ENCODE peak calls at places on chromosome 20, in seven cellular contexts. R, J, V, H, M, P and T are unnamed samples.
A peak's percentile ranks its signal among the peaks of the same experiment; 100 is the strongest.

GRCh38 chr20:36854343-36855240 is 21.3 kb upstream of the TLDC2 start:
- DNase-seq in V (no peak), R (no peak), J (peak; percentile 28), M (no peak), H (no peak), P (no peak), T (no peak)

GRCh38 chr20:23080521-23080920 is 5.6 kb downstream of the CD93 start:
- DNase-seq in R (no peak), M (no peak), J (no peak), V (no peak), H (no peak), P (no peak), T (no peak)

GRCh38 chr20:45378191-45378590 is at the start of gene TP53TG5:
- DNase-seq in V (no peak), R (no peak), H (no peak), M (no peak), J (no peak), P (no peak), T (peak; percentile 77)

GRCh38 chr20:1396702-1397101 is 3.8 kb upstream of the FKBP1A start:
- DNase-seq in J (no peak), P (no peak), H (no peak), R (no peak), M (no peak), V (no peak), T (no peak)

GRCh38 chr20:17985388-17986018 is 16.7 kb downstream of the MGME1 start:
- DNase-seq in P (peak; percentile 51), M (no peak), R (no peak), V (no peak), J (no peak), H (no peak), T (no peak)

GRCh38 chr20:25346349-25346748 is 44.3 kb downstream of the ABHD12 start:
- DNase-seq in J (no peak), M (no peak), R (no peak), H (no peak), V (no peak), P (no peak), T (no peak)

GRCh38 chr20:51022803-51023616 is at the start of gene KCNG1:
- DNase-seq in H (peak; percentile 78), P (peak; percentile 47), M (peak; percentile 87), R (peak; percentile 86), J (peak; percentile 75), V (peak; percentile 56), T (peak; percentile 93)

GRCh38 chr20:23114018-23114417 is 27.9 kb upstream of the CD93 start:
- DNase-seq in P (no peak), J (no peak), H (no peak), M (no peak), V (no peak), R (no peak), T (no peak)

GRCh38 chr20:11432407-11432806 is 485.3 kb upstream of the BTBD3 start:
- DNase-seq in R (no peak), P (no peak), J (peak; percentile 95), H (no peak), M (peak; percentile 46), V (no peak), T (no peak)

GRCh38 chr20:10554285-10554684 is 119.2 kb downstream of the SLX4IP start:
- DNase-seq in V (no peak), M (no peak), J (no peak), H (no peak), R (no peak), P (no peak), T (no peak)

GRCh38 chr20:50734730-50735679 is 3.6 kb downstream of the PARD6B start:
- DNase-seq in H (no peak), V (no peak), J (no peak), R (no peak), M (no peak), P (no peak), T (no peak)

GRCh38 chr20:403582-403957 is 4.5 kb upstream of the RBCK1 start:
- DNase-seq in R (no peak), M (no peak), V (no peak), J (no peak), P (no peak), H (no peak), T (no peak)

GRCh38 chr20:35568645-35569044 is 26.8 kb downstream of the ERGIC3 start:
- DNase-seq in P (no peak), J (no peak), R (peak; percentile 69), H (no peak), M (no peak), V (no peak), T (peak; percentile 73)

GRCh38 chr20:48294942-48295341 is 509.7 kb upstream of the SULF2 start:
- DNase-seq in V (no peak), M (peak; percentile 28), J (no peak), R (no peak), H (peak; percentile 31), P (no peak), T (peak; percentile 67)

GRCh38 chr20:32382102-32382950 is 24.2 kb downstream of the ASXL1 start:
- DNase-seq in M (no peak), V (no peak), H (no peak), R (no peak), J (no peak), P (no peak), T (no peak)

GRCh38 chr20:32386091-32386490 is 28.0 kb downstream of the ASXL1 start:
- DNase-seq in P (no peak), J (no peak), M (peak; percentile 28), V (no peak), H (no peak), R (no peak), T (no peak)

GRCh38 chr20:32385541-32385940 is 27.4 kb downstream of the ASXL1 start:
- DNase-seq in H (no peak), P (no peak), J (no peak), M (no peak), V (no peak), R (no peak), T (no peak)

GRCh38 chr20:32390999-32391398 is 32.9 kb downstream of the ASXL1 start:
- DNase-seq in P (no peak), M (peak; percentile 69), J (peak; percentile 39), R (no peak), H (no peak), V (no peak), T (no peak)

GRCh38 chr20:32387262-32387661 is 29.1 kb downstream of the ASXL1 start:
- DNase-seq in R (no peak), P (no peak), H (no peak), M (peak; percentile 58), V (no peak), J (peak; percentile 40), T (no peak)
- H3K23ac ChIP-seq in R (no peak overlapping the region), P (no peak overlapping the region), H (no peak overlapping the region), M (no peak overlapping the region), V (no peak overlapping the region), J (no peak overlapping the region), T (no peak overlapping the region)

DNA sequence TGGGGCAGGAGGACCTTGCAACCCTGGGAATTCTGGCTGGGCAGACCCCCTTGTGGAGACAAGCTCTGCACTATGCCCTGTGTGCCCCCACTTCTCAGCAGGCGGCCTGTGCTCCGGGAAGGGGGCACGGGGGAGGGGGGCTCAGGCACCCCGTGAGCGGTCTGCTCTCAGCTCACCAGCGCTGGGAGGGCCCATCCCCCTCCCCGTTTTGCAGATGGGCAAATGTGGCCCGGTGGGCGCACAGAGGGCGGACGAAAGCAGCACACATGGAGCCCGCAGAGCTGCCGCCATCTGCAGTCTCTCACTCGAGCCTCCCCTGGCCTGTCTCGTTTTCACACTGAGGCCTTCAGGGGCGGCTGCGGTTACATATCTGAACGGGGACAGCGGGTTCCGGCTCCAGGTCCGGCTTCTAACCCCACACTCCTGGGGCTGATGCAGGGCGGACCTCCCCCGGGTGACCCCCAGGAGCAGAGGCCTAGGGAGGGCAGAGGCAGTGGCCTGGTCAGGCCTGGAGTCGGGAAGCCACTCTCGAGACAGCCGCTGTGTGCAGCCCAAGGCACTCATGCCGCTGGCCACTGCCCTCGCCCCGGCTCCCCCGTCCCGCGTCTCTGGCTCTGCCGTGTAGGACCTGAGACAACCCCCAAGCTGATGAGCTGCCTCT is 13.9 kb downstream of the CHRNA4 start:
- DNase-seq in H (no peak), M (no peak), P (no peak), V (no peak), J (no peak), R (no peak), T (no peak)
- H3K23ac ChIP-seq in H (peak overlapping the region; percentile 91), M (no peak overlapping the region), P (no peak overlapping the region), V (no peak overlapping the region), J (no peak overlapping the region), R (no peak overlapping the region), T (no peak overlapping the region)

GRCh38 chr20:38764563-38765355 is 16.5 kb downstream of the ACTR5 start:
- DNase-seq in M (peak; percentile 83), H (no peak), V (no peak), P (peak; percentile 43), R (no peak), J (peak; percentile 93), T (peak; percentile 50)
- H3K23ac ChIP-seq in M (no peak overlapping the region), H (no peak overlapping the region), V (no peak overlapping the region), P (no peak overlapping the region), R (no peak overlapping the region), J (no peak overlapping the region), T (no peak overlapping the region)

GRCh38 chr20:20950620-20951019 is 155.5 kb downstream of the LINC00237 start:
- DNase-seq in J (no peak), M (no peak), R (no peak), V (no peak), P (no peak), H (no peak), T (no peak)
- H3K23ac ChIP-seq in J (no peak overlapping the region), M (no peak overlapping the region), R (no peak overlapping the region), V (no peak overlapping the region), P (no peak overlapping the region), H (no peak overlapping the region), T (no peak overlapping the region)

DNA sequence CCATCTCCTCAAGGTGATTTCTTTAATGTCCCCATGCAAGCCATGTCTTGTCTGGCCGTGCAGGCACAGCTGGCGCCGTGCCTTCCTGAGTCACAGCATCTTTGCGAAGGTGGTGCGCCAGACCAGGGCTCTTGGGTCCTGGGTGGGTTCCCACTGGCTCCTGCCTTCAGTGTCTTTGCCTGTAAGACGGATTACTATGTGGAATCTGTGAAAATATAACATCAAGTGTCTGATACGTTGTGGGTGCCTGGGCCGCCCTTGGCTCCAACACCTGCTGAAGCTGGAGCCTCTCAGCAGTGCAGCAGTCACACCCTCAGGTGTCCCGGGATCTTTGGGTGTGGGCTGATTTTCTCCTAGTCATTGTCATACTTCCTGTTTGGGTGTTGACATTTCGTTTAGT is 3.2 kb downstream of the OSBPL2 start:
- DNase-seq in P (no peak), V (no peak), M (no peak), J (no peak), H (no peak), R (no peak), T (no peak)
- H3K23ac ChIP-seq in P (no peak overlapping the region), V (no peak overlapping the region), M (peak overlapping the region; percentile 9), J (no peak overlapping the region), H (no peak overlapping the region), R (no peak overlapping the region), T (no peak overlapping the region)